ENCODE peak calls at places on chromosomes 11 and 22, in six cellular contexts. V, C, P, K, R and U are unnamed samples.
A peak's percentile ranks its signal among the peaks of the same experiment; 100 is the strongest.

GRCh38 chr11:130546438-130546837 is 98.0 kb downstream of the ADAMTS15 start:
- DNase-seq in V (no peak), C (no peak), P (no peak), K (no peak), R (no peak), U (no peak)

GRCh38 chr11:78465169-78465942 is 47.7 kb upstream of the GAB2 start:
- DNase-seq in V (no peak), C (no peak), P (no peak), K (peak; percentile 83), R (no peak), U (no peak)

GRCh38 chr22:41021039-41021654 is 70.0 kb downstream of the RBX1 start:
- DNase-seq in V (no peak), C (no peak), P (no peak), K (no peak), R (no peak), U (no peak)

GRCh38 chr11:128326791-128327190 is 260.6 kb downstream of the ETS1 start:
- DNase-seq in V (no peak), C (no peak), P (no peak), K (no peak), R (no peak), U (no peak)

GRCh38 chr11:66969584-66970205 is 5.4 kb upstream of the C11orf86 start:
- DNase-seq in V (no peak), C (peak; percentile 89), P (no peak), K (no peak), R (no peak), U (no peak)

GRCh38 chr11:109527496-109527895 is 105.5 kb downstream of the C11orf87 start:
- DNase-seq in V (no peak), C (no peak), P (no peak), K (no peak), R (no peak), U (no peak)

GRCh38 chr22:35568751-35569725 is 28.4 kb downstream of the RASD2 start:
- DNase-seq in V (peak; percentile 17), C (peak; percentile 54), P (no peak), K (no peak), R (no peak), U (no peak)

GRCh38 chr22:48333323-48333763 is 1494.3 kb downstream of the BRD1 start:
- DNase-seq in V (no peak), C (no peak), P (no peak), K (no peak), R (no peak), U (no peak)

GRCh38 chr11:17851697-17852096 is 117.1 kb downstream of the KCNC1 start:
- DNase-seq in V (no peak), C (no peak), P (no peak), K (no peak), R (no peak), U (no peak)

GRCh38 chr22:35430897-35431322 is 31.0 kb downstream of the MCM5 start:
- DNase-seq in V (no peak), C (peak; percentile 84), P (peak; percentile 35), K (peak; percentile 80), R (no peak), U (peak; percentile 90)

GRCh38 chr11:35013514-35014191 is 97.2 kb downstream of the PDHX start:
- DNase-seq in V (no peak), C (peak; percentile 59), P (no peak), K (no peak), R (no peak), U (no peak)

GRCh38 chr11:114821626-114822025 is 143.3 kb downstream of the NXPE2 start:
- DNase-seq in V (no peak), C (no peak), P (no peak), K (no peak), R (no peak), U (no peak)

GRCh38 chr11:64900263-64900678 is 16.7 kb downstream of the ATG2A start:
- DNase-seq in V (no peak), C (peak; percentile 8), P (peak; percentile 64), K (peak; percentile 84), R (no peak), U (no peak)

GRCh38 chr22:45977003-45977395 is at the start of gene WNT7B:
- DNase-seq in V (no peak), C (no peak), P (no peak), K (no peak), R (no peak), U (no peak)

GRCh38 chr11:79221417-79222130 is 219.3 kb downstream of the TENM4 start:
- DNase-seq in V (no peak), C (no peak), P (no peak), K (no peak), R (no peak), U (no peak)

GRCh38 chr11:130022799-130023198 is 20.2 kb upstream of the PRDM10 start:
- DNase-seq in V (no peak), C (no peak), P (no peak), K (no peak), R (no peak), U (no peak)

GRCh38 chr22:49690454-49690853 is 137.2 kb downstream of the BRD1 start:
- DNase-seq in V (no peak), C (no peak), P (no peak), K (no peak), R (no peak), U (no peak)

GRCh38 chr11:64933935-64934693 is 1.6 kb downstream of the GPHA2 start:
- DNase-seq in V (no peak), C (no peak), P (no peak), K (peak; percentile 18), R (no peak), U (no peak)

GRCh38 chr11:66579017-66579606 is 10.7 kb upstream of the CTSF start:
- DNase-seq in V (no peak), C (peak; percentile 57), P (peak; percentile 65), K (peak; percentile 88), R (no peak), U (peak; percentile 69)

GRCh38 chr22:37675930-37676571 is 615 bp downstream of the LGALS1 start:
- DNase-seq in V (no peak), C (no peak), P (no peak), K (no peak), R (no peak), U (peak; percentile 23)

GRCh38 chr11:112968988-112969714 is 7.9 kb downstream of the NCAM1 start:
- DNase-seq in V (no peak), C (peak; percentile 68), P (no peak), K (no peak), R (no peak), U (no peak)

GRCh38 chr11:36229091-36229490 is 60.1 kb downstream of the COMMD9 start:
- DNase-seq in V (peak; percentile 86), C (no peak), P (no peak), K (no peak), R (no peak), U (no peak)

GRCh38 chr11:3840289-3840869 is 380 bp downstream of the RHOG start:
- DNase-seq in V (no peak), C (no peak), P (peak; percentile 19), K (peak; percentile 26), R (no peak), U (peak; percentile 60)

GRCh38 chr22:39493759-39494158 is 8.3 kb upstream of the MIEF1 start:
- DNase-seq in V (no peak), C (peak; percentile 51), P (no peak), K (no peak), R (no peak), U (no peak)